ENCODE peak calls at places on chromosomes 16 and 17, in nine cellular contexts. One of them, this sample, is unnamed.

GRCh38 chr17:59483860-59484259 is 81.5 kb upstream of the DHX40 start:
- DNase-seq in activated CD4-positive, alpha-beta T cell treated with anti-CD3 and anti-CD28 coated beads for 48 hours: no peak
- DNase-seq in astrocyte of the spinal cord: no peak
- DNase-seq in activated CD8-positive, alpha-beta T cell treated with anti-CD3 and anti-CD28 coated beads, Interleukin-2, amount 10 ng/mL, durations not matched to agents 7 days and 5 days: no peak
- DNase-seq in MV-4-11: no peak
- DNase-seq in left ventricle myocardium inferior: no peak
- DNase-seq in activated T-helper 1 cell treated with Interleukin-2 at 50 U/mL for 16 hours: no peak
- DNase-seq in activated gamma-delta T cell treated with anti-CD3 and anti-CD28 coated beads, Interleukin-2, amount 50 U/mL, for 16 hours: no peak
- DNase-seq in choroid plexus epithelial cell: no peak
- DNase-seq in this sample: no peak

GRCh38 chr17:63704259-63704576 is 4.3 kb upstream of the LIMD2 start:
- DNase-seq in activated CD4-positive, alpha-beta T cell treated with anti-CD3 and anti-CD28 coated beads for 48 hours: no peak
- DNase-seq in astrocyte of the spinal cord: no peak
- DNase-seq in activated CD8-positive, alpha-beta T cell treated with anti-CD3 and anti-CD28 coated beads, Interleukin-2, amount 10 ng/mL, durations not matched to agents 7 days and 5 days: no peak
- DNase-seq in MV-4-11: no peak
- DNase-seq in left ventricle myocardium inferior: no peak
- DNase-seq in activated T-helper 1 cell treated with Interleukin-2 at 50 U/mL for 16 hours: no peak
- DNase-seq in activated gamma-delta T cell treated with anti-CD3 and anti-CD28 coated beads, Interleukin-2, amount 50 U/mL, for 16 hours: no peak
- DNase-seq in choroid plexus epithelial cell: no peak
- DNase-seq in this sample: no peak

GRCh38 chr17:81514735-81515529 is 2.3 kb upstream of the ACTG1 start:
- DNase-seq in activated CD4-positive, alpha-beta T cell treated with anti-CD3 and anti-CD28 coated beads for 48 hours: peak; percentile 80
- DNase-seq in astrocyte of the spinal cord: peak; percentile 92
- DNase-seq in activated CD8-positive, alpha-beta T cell treated with anti-CD3 and anti-CD28 coated beads, Interleukin-2, amount 10 ng/mL, durations not matched to agents 7 days and 5 days: peak; percentile 77
- DNase-seq in MV-4-11: peak; percentile 68
- DNase-seq in left ventricle myocardium inferior: peak; percentile 88
- DNase-seq in activated T-helper 1 cell treated with Interleukin-2 at 50 U/mL for 16 hours: peak; percentile 65
- DNase-seq in activated gamma-delta T cell treated with anti-CD3 and anti-CD28 coated beads, Interleukin-2, amount 50 U/mL, for 16 hours: peak; percentile 47
- DNase-seq in choroid plexus epithelial cell: peak; percentile 85
- DNase-seq in this sample: peak; percentile 41

GRCh38 chr17:8383143-8383974 is at the start of gene RPL26:
- DNase-seq in activated CD4-positive, alpha-beta T cell treated with anti-CD3 and anti-CD28 coated beads for 48 hours: peak; percentile 96
- DNase-seq in astrocyte of the spinal cord: peak; percentile 99
- DNase-seq in activated CD8-positive, alpha-beta T cell treated with anti-CD3 and anti-CD28 coated beads, Interleukin-2, amount 10 ng/mL, durations not matched to agents 7 days and 5 days: peak; percentile 98
- DNase-seq in MV-4-11: peak; percentile 99
- DNase-seq in left ventricle myocardium inferior: peak; percentile 94
- DNase-seq in activated T-helper 1 cell treated with Interleukin-2 at 50 U/mL for 16 hours: peak; percentile 86
- DNase-seq in activated gamma-delta T cell treated with anti-CD3 and anti-CD28 coated beads, Interleukin-2, amount 50 U/mL, for 16 hours: peak; percentile 91
- DNase-seq in choroid plexus epithelial cell: peak; percentile 99
- DNase-seq in this sample: peak; percentile 92

GRCh38 chr17:80892019-80892855 is 99.4 kb upstream of the CHMP6 start:
- DNase-seq in activated CD4-positive, alpha-beta T cell treated with anti-CD3 and anti-CD28 coated beads for 48 hours: peak; percentile 97
- DNase-seq in astrocyte of the spinal cord: peak; percentile 99
- DNase-seq in activated CD8-positive, alpha-beta T cell treated with anti-CD3 and anti-CD28 coated beads, Interleukin-2, amount 10 ng/mL, durations not matched to agents 7 days and 5 days: peak; percentile 95
- DNase-seq in MV-4-11: peak; percentile 96
- DNase-seq in left ventricle myocardium inferior: peak; percentile 73
- DNase-seq in activated T-helper 1 cell treated with Interleukin-2 at 50 U/mL for 16 hours: peak; percentile 76
- DNase-seq in activated gamma-delta T cell treated with anti-CD3 and anti-CD28 coated beads, Interleukin-2, amount 50 U/mL, for 16 hours: peak; percentile 59
- DNase-seq in choroid plexus epithelial cell: peak; percentile 99
- DNase-seq in this sample: no peak

GRCh38 chr17:29292992-29293889 is 707 bp downstream of the NUFIP2 start:
- DNase-seq in activated CD4-positive, alpha-beta T cell treated with anti-CD3 and anti-CD28 coated beads for 48 hours: peak; percentile 77
- DNase-seq in astrocyte of the spinal cord: peak; percentile 35
- DNase-seq in activated CD8-positive, alpha-beta T cell treated with anti-CD3 and anti-CD28 coated beads, Interleukin-2, amount 10 ng/mL, durations not matched to agents 7 days and 5 days: peak; percentile 73
- DNase-seq in MV-4-11: peak; percentile 27
- DNase-seq in left ventricle myocardium inferior: peak; percentile 73
- DNase-seq in activated T-helper 1 cell treated with Interleukin-2 at 50 U/mL for 16 hours: peak; percentile 35
- DNase-seq in activated gamma-delta T cell treated with anti-CD3 and anti-CD28 coated beads, Interleukin-2, amount 50 U/mL, for 16 hours: peak; percentile 29
- DNase-seq in choroid plexus epithelial cell: peak; percentile 63
- DNase-seq in this sample: peak; percentile 66

GRCh38 chr16:86697715-86698114 is 119.4 kb downstream of the FOXL1 start:
- DNase-seq in activated CD4-positive, alpha-beta T cell treated with anti-CD3 and anti-CD28 coated beads for 48 hours: no peak
- DNase-seq in astrocyte of the spinal cord: peak; percentile 55
- DNase-seq in activated CD8-positive, alpha-beta T cell treated with anti-CD3 and anti-CD28 coated beads, Interleukin-2, amount 10 ng/mL, durations not matched to agents 7 days and 5 days: no peak
- DNase-seq in MV-4-11: no peak
- DNase-seq in left ventricle myocardium inferior: no peak
- DNase-seq in activated T-helper 1 cell treated with Interleukin-2 at 50 U/mL for 16 hours: no peak
- DNase-seq in activated gamma-delta T cell treated with anti-CD3 and anti-CD28 coated beads, Interleukin-2, amount 50 U/mL, for 16 hours: no peak
- DNase-seq in choroid plexus epithelial cell: peak; percentile 72
- DNase-seq in this sample: no peak

GRCh38 chr16:75064403-75065148 is 52.0 kb downstream of the LDHD start:
- DNase-seq in activated CD4-positive, alpha-beta T cell treated with anti-CD3 and anti-CD28 coated beads for 48 hours: no peak
- DNase-seq in astrocyte of the spinal cord: no peak
- DNase-seq in activated CD8-positive, alpha-beta T cell treated with anti-CD3 and anti-CD28 coated beads, Interleukin-2, amount 10 ng/mL, durations not matched to agents 7 days and 5 days: peak; percentile 49
- DNase-seq in MV-4-11: peak; percentile 96
- DNase-seq in left ventricle myocardium inferior: no peak
- DNase-seq in activated T-helper 1 cell treated with Interleukin-2 at 50 U/mL for 16 hours: no peak
- DNase-seq in activated gamma-delta T cell treated with anti-CD3 and anti-CD28 coated beads, Interleukin-2, amount 50 U/mL, for 16 hours: no peak
- DNase-seq in choroid plexus epithelial cell: no peak
- DNase-seq in this sample: no peak

GRCh38 chr17:2705263-2705662 is 6.3 kb downstream of the CLUH start:
- DNase-seq in activated CD4-positive, alpha-beta T cell treated with anti-CD3 and anti-CD28 coated beads for 48 hours: no peak
- DNase-seq in astrocyte of the spinal cord: peak; percentile 76
- DNase-seq in activated CD8-positive, alpha-beta T cell treated with anti-CD3 and anti-CD28 coated beads, Interleukin-2, amount 10 ng/mL, durations not matched to agents 7 days and 5 days: no peak
- DNase-seq in MV-4-11: no peak
- DNase-seq in left ventricle myocardium inferior: no peak
- DNase-seq in activated T-helper 1 cell treated with Interleukin-2 at 50 U/mL for 16 hours: no peak
- DNase-seq in activated gamma-delta T cell treated with anti-CD3 and anti-CD28 coated beads, Interleukin-2, amount 50 U/mL, for 16 hours: no peak
- DNase-seq in choroid plexus epithelial cell: peak; percentile 84
- DNase-seq in this sample: no peak

GRCh38 chr17:49624896-49625295 is 49.2 kb downstream of the NXPH3 start:
- DNase-seq in activated CD4-positive, alpha-beta T cell treated with anti-CD3 and anti-CD28 coated beads for 48 hours: no peak
- DNase-seq in astrocyte of the spinal cord: peak; percentile 44
- DNase-seq in activated CD8-positive, alpha-beta T cell treated with anti-CD3 and anti-CD28 coated beads, Interleukin-2, amount 10 ng/mL, durations not matched to agents 7 days and 5 days: no peak
- DNase-seq in MV-4-11: no peak
- DNase-seq in left ventricle myocardium inferior: no peak
- DNase-seq in activated T-helper 1 cell treated with Interleukin-2 at 50 U/mL for 16 hours: no peak
- DNase-seq in activated gamma-delta T cell treated with anti-CD3 and anti-CD28 coated beads, Interleukin-2, amount 50 U/mL, for 16 hours: no peak
- DNase-seq in choroid plexus epithelial cell: peak; percentile 43
- DNase-seq in this sample: no peak

GRCh38 chr17:33292981-33293867 is at the start of gene ASIC2:
- DNase-seq in activated CD4-positive, alpha-beta T cell treated with anti-CD3 and anti-CD28 coated beads for 48 hours: peak; percentile 4
- DNase-seq in astrocyte of the spinal cord: no peak
- DNase-seq in activated CD8-positive, alpha-beta T cell treated with anti-CD3 and anti-CD28 coated beads, Interleukin-2, amount 10 ng/mL, durations not matched to agents 7 days and 5 days: no peak
- DNase-seq in MV-4-11: no peak
- DNase-seq in left ventricle myocardium inferior: no peak
- DNase-seq in activated T-helper 1 cell treated with Interleukin-2 at 50 U/mL for 16 hours: no peak
- DNase-seq in activated gamma-delta T cell treated with anti-CD3 and anti-CD28 coated beads, Interleukin-2, amount 50 U/mL, for 16 hours: no peak
- DNase-seq in choroid plexus epithelial cell: no peak
- DNase-seq in this sample: no peak